ENCODE peak calls at places on chromosomes 13 and 19, in six cellular contexts. T is mucosa of descending colon, A is heart left ventricle, C is RWPE1, S is GM10248, O is IMR-90. I is an unnamed sample.

GRCh38 chr13:111947026-111947810 is 119.7 kb upstream of the SOX1 start:
- DNase-seq in T (no peak), A (no peak), C (peak), S (no peak), O (no peak), I (no peak)

GRCh38 chr13:45138282-45138681 is 18.0 kb downstream of the GTF2F2 start:
- DNase-seq in T (no peak), A (no peak), C (no peak), S (no peak), O (no peak), I (no peak)

GRCh38 chr13:24984134-24984533 is 111.8 kb upstream of the PABPC3 start:
- DNase-seq in T (no peak), A (no peak), C (no peak), S (no peak), O (no peak), I (no peak)

GRCh38 chr13:76293346-76293745 is 592.9 kb downstream of the KCTD12 start:
- DNase-seq in T (no peak), A (no peak), C (peak), S (no peak), O (peak), I (peak)

GRCh38 chr19:49744946-49745381 is 18.1 kb downstream of the TSKS start:
- DNase-seq in T (no peak), A (no peak), C (no peak), S (no peak), O (no peak), I (no peak)

GRCh38 chr13:90293793-90294361 is 1053.6 kb upstream of the MIR17HG start:
- DNase-seq in T (no peak), A (no peak), C (no peak), S (no peak), O (no peak), I (no peak)

GRCh38 chr19:43809762-43810696 is 7.8 kb upstream of the LYPD5 start:
- DNase-seq in T (peak), A (no peak), C (peak), S (peak), O (peak), I (peak)

GRCh38 chr19:57748029-57748428 is 1.4 kb downstream of the ZNF776 start:
- DNase-seq in T (no peak), A (no peak), C (no peak), S (no peak), O (no peak), I (no peak)

DNA sequence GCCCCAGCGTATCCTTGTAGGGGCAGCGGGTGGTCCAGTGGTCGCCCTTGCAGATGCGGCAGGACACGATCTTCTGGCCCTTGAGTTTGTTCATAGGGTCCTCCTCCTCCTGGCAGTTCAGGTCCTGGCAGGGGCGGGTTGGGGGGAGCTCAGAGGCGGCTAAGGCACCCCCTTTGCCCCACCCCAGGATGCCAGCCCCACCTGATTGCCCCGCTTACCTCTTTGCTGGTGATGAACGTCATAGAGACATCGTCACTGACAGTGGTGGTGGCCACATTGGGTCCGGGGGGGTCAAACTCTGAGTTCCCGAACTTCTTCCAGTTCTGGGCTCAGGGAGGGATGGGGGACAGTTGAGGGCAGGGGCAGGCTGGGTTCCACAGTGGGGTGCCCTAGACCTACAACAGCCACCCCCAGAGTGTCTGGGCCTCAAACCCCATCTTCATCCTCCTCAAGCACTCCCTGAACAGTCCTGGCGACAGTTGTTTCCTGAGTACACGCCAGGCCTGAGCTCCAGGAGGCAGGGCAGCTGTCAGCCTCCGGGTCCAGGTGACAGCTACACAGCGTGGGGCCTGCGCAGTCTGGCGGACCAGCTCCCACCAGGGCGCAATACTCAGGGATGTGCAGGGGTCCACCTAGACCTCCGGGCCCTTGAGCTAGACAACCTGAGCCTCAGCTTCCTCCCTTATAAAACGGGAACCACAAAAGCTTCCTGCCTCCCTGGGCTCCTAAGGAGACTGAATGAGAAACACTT is 2.7 kb downstream of the EIF3G start:
- DNase-seq in T (no peak), A (no peak), C (no peak), S (no peak), O (no peak), I (no peak)
- TF ChIP-seq CTCF in T (no peak), A (no peak), C (no peak), S (no peak), O (no peak), I (no peak)

GRCh38 chr19:41321600-41322270 is 11.8 kb downstream of the CCDC97 start:
- DNase-seq in T (no peak), A (peak), C (no peak), S (no peak), O (peak), I (peak)
- TF ChIP-seq CTCF in T (peak), A (peak), C (peak), S (peak), O (peak), I (peak)

GRCh38 chr19:10270616-10271394 is at the start of gene ICAM1:
- DNase-seq in T (peak), A (peak), C (peak), S (peak), O (peak), I (no peak)
- TF ChIP-seq CTCF in T (no peak), A (no peak), C (no peak), S (no peak), O (no peak), I (no peak)

DNA sequence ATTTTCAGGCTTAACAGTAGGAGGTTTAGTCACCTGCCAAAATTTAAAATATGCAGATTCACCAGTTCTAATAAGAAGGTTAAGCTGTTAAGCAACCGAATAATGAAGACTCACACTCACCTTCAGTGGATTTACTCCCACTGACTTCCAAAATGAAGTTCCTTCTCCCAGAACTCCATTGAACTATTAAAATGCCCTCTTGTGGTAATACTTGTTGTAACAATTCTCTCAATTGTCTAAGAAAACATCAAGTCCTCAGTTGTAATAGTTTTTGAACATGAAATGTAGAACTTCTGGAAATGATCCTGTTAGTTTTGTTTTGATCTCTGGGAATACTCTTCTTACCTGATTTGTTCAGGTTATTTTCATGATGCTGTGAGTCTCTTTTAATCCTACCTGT is 522.0 kb upstream of the ATXN8OS start:
- DNase-seq in T (no peak), A (no peak), C (no peak), S (no peak), O (no peak), I (no peak)
- TF ChIP-seq CTCF in T (no peak), A (no peak), C (peak), S (no peak), O (no peak), I (no peak)

I was measured in AG09319.